ENCODE peak calls at places on chromosomes 2 and 18, in seven cellular contexts. One of them, this sample, is unnamed.
A peak's percentile ranks its signal among the peaks of the same experiment; 100 is the strongest.

GRCh38 chr2:28654981-28655322 is 96.7 kb upstream of the PPP1CB start:
- DNase-seq in caudate nucleus: no peak
- DNase-seq in pulmonary artery endothelial cell: no peak
- DNase-seq in posterior cingulate gyrus: no peak
- DNase-seq in activated naive CD8-positive, alpha-beta T cell treated with anti-CD3 and anti-CD28 coated beads, Interleukin-2, amount 50 U/mL, for 24 hours: no peak
- DNase-seq in spleen: no peak
- DNase-seq in endothelial cell of umbilical vein: no peak
- DNase-seq in this sample: no peak

GRCh38 chr2:71894266-71894665 is 253.4 kb downstream of the CYP26B1 start:
- DNase-seq in caudate nucleus: no peak
- DNase-seq in pulmonary artery endothelial cell: no peak
- DNase-seq in posterior cingulate gyrus: no peak
- DNase-seq in activated naive CD8-positive, alpha-beta T cell treated with anti-CD3 and anti-CD28 coated beads, Interleukin-2, amount 50 U/mL, for 24 hours: no peak
- DNase-seq in spleen: peak; percentile 39
- DNase-seq in endothelial cell of umbilical vein: no peak
- DNase-seq in this sample: no peak

GRCh38 chr2:23681356-23682140 is 245.4 kb downstream of the ATAD2B start:
- DNase-seq in caudate nucleus: no peak
- DNase-seq in pulmonary artery endothelial cell: no peak
- DNase-seq in posterior cingulate gyrus: no peak
- DNase-seq in activated naive CD8-positive, alpha-beta T cell treated with anti-CD3 and anti-CD28 coated beads, Interleukin-2, amount 50 U/mL, for 24 hours: no peak
- DNase-seq in spleen: no peak
- DNase-seq in endothelial cell of umbilical vein: no peak
- DNase-seq in this sample: no peak

GRCh38 chr2:11967946-11968465 is 221.6 kb downstream of the LPIN1 start:
- DNase-seq in caudate nucleus: no peak
- DNase-seq in pulmonary artery endothelial cell: no peak
- DNase-seq in posterior cingulate gyrus: no peak
- DNase-seq in activated naive CD8-positive, alpha-beta T cell treated with anti-CD3 and anti-CD28 coated beads, Interleukin-2, amount 50 U/mL, for 24 hours: no peak
- DNase-seq in spleen: no peak
- DNase-seq in endothelial cell of umbilical vein: no peak
- DNase-seq in this sample: peak; percentile 23

GRCh38 chr2:109531896-109532727 is 81.7 kb downstream of the SEPTIN10 start:
- DNase-seq in caudate nucleus: no peak
- DNase-seq in pulmonary artery endothelial cell: no peak
- DNase-seq in posterior cingulate gyrus: no peak
- DNase-seq in activated naive CD8-positive, alpha-beta T cell treated with anti-CD3 and anti-CD28 coated beads, Interleukin-2, amount 50 U/mL, for 24 hours: no peak
- DNase-seq in spleen: peak; percentile 51
- DNase-seq in endothelial cell of umbilical vein: no peak
- DNase-seq in this sample: no peak

GRCh38 chr2:109679627-109680026 is 65.5 kb downstream of the SOWAHC start:
- DNase-seq in caudate nucleus: no peak
- DNase-seq in pulmonary artery endothelial cell: no peak
- DNase-seq in posterior cingulate gyrus: no peak
- DNase-seq in activated naive CD8-positive, alpha-beta T cell treated with anti-CD3 and anti-CD28 coated beads, Interleukin-2, amount 50 U/mL, for 24 hours: no peak
- DNase-seq in spleen: no peak
- DNase-seq in endothelial cell of umbilical vein: no peak
- DNase-seq in this sample: no peak

GRCh38 chr2:43391877-43392214 is 165.4 kb upstream of the ZFP36L2 start:
- DNase-seq in caudate nucleus: no peak
- DNase-seq in pulmonary artery endothelial cell: no peak
- DNase-seq in posterior cingulate gyrus: no peak
- DNase-seq in activated naive CD8-positive, alpha-beta T cell treated with anti-CD3 and anti-CD28 coated beads, Interleukin-2, amount 50 U/mL, for 24 hours: no peak
- DNase-seq in spleen: no peak
- DNase-seq in endothelial cell of umbilical vein: peak; percentile 79
- DNase-seq in this sample: peak; percentile 32

GRCh38 chr2:142536501-142536900 is 341.0 kb upstream of the KYNU start:
- DNase-seq in caudate nucleus: no peak
- DNase-seq in pulmonary artery endothelial cell: no peak
- DNase-seq in posterior cingulate gyrus: no peak
- DNase-seq in activated naive CD8-positive, alpha-beta T cell treated with anti-CD3 and anti-CD28 coated beads, Interleukin-2, amount 50 U/mL, for 24 hours: no peak
- DNase-seq in spleen: no peak
- DNase-seq in endothelial cell of umbilical vein: no peak
- DNase-seq in this sample: no peak

GRCh38 chr18:30698571-30698970 is 344.0 kb downstream of the DSC3 start:
- DNase-seq in caudate nucleus: no peak
- DNase-seq in pulmonary artery endothelial cell: no peak
- DNase-seq in posterior cingulate gyrus: no peak
- DNase-seq in activated naive CD8-positive, alpha-beta T cell treated with anti-CD3 and anti-CD28 coated beads, Interleukin-2, amount 50 U/mL, for 24 hours: no peak
- DNase-seq in spleen: no peak
- DNase-seq in endothelial cell of umbilical vein: no peak
- DNase-seq in this sample: no peak

GRCh38 chr18:55419939-55420664 is 167.9 kb downstream of the TCF4 start:
- DNase-seq in caudate nucleus: no peak
- DNase-seq in pulmonary artery endothelial cell: no peak
- DNase-seq in posterior cingulate gyrus: no peak
- DNase-seq in activated naive CD8-positive, alpha-beta T cell treated with anti-CD3 and anti-CD28 coated beads, Interleukin-2, amount 50 U/mL, for 24 hours: no peak
- DNase-seq in spleen: no peak
- DNase-seq in endothelial cell of umbilical vein: peak; percentile 57
- DNase-seq in this sample: peak; percentile 63

GRCh38 chr2:19532797-19533196 is 174.4 kb upstream of the OSR1 start:
- DNase-seq in caudate nucleus: no peak
- DNase-seq in pulmonary artery endothelial cell: no peak
- DNase-seq in posterior cingulate gyrus: no peak
- DNase-seq in activated naive CD8-positive, alpha-beta T cell treated with anti-CD3 and anti-CD28 coated beads, Interleukin-2, amount 50 U/mL, for 24 hours: no peak
- DNase-seq in spleen: no peak
- DNase-seq in endothelial cell of umbilical vein: no peak
- DNase-seq in this sample: peak; percentile 10

GRCh38 chr2:134676960-134677359 is 41.8 kb downstream of the TMEM163 start:
- DNase-seq in caudate nucleus: no peak
- DNase-seq in pulmonary artery endothelial cell: no peak
- DNase-seq in posterior cingulate gyrus: no peak
- DNase-seq in activated naive CD8-positive, alpha-beta T cell treated with anti-CD3 and anti-CD28 coated beads, Interleukin-2, amount 50 U/mL, for 24 hours: peak; percentile 22
- DNase-seq in spleen: no peak
- DNase-seq in endothelial cell of umbilical vein: no peak
- DNase-seq in this sample: no peak

GRCh38 chr2:227653419-227653818 is 13.2 kb upstream of the SCYGR5 start:
- DNase-seq in caudate nucleus: no peak
- DNase-seq in pulmonary artery endothelial cell: no peak
- DNase-seq in posterior cingulate gyrus: no peak
- DNase-seq in activated naive CD8-positive, alpha-beta T cell treated with anti-CD3 and anti-CD28 coated beads, Interleukin-2, amount 50 U/mL, for 24 hours: no peak
- DNase-seq in spleen: no peak
- DNase-seq in endothelial cell of umbilical vein: no peak
- DNase-seq in this sample: peak; percentile 3

GRCh38 chr18:74395630-74396251 is 61.4 kb downstream of the DIPK1C start:
- DNase-seq in caudate nucleus: no peak
- DNase-seq in pulmonary artery endothelial cell: no peak
- DNase-seq in posterior cingulate gyrus: no peak
- DNase-seq in activated naive CD8-positive, alpha-beta T cell treated with anti-CD3 and anti-CD28 coated beads, Interleukin-2, amount 50 U/mL, for 24 hours: no peak
- DNase-seq in spleen: no peak
- DNase-seq in endothelial cell of umbilical vein: no peak
- DNase-seq in this sample: peak; percentile 18

GRCh38 chr2:152189622-152190495 is 14.3 kb upstream of the STAM2 start:
- DNase-seq in caudate nucleus: no peak
- DNase-seq in pulmonary artery endothelial cell: peak; percentile 29
- DNase-seq in posterior cingulate gyrus: no peak
- DNase-seq in activated naive CD8-positive, alpha-beta T cell treated with anti-CD3 and anti-CD28 coated beads, Interleukin-2, amount 50 U/mL, for 24 hours: no peak
- DNase-seq in spleen: no peak
- DNase-seq in endothelial cell of umbilical vein: peak; percentile 71
- DNase-seq in this sample: peak; percentile 84

GRCh38 chr18:48777737-48778111 is 173.0 kb downstream of the SMAD7 start:
- DNase-seq in caudate nucleus: no peak
- DNase-seq in pulmonary artery endothelial cell: no peak
- DNase-seq in posterior cingulate gyrus: no peak
- DNase-seq in activated naive CD8-positive, alpha-beta T cell treated with anti-CD3 and anti-CD28 coated beads, Interleukin-2, amount 50 U/mL, for 24 hours: no peak
- DNase-seq in spleen: no peak
- DNase-seq in endothelial cell of umbilical vein: no peak
- DNase-seq in this sample: no peak

GRCh38 chr18:54558609-54559585 is 32.1 kb upstream of the DYNAP start:
- DNase-seq in caudate nucleus: no peak
- DNase-seq in pulmonary artery endothelial cell: no peak
- DNase-seq in posterior cingulate gyrus: no peak
- DNase-seq in activated naive CD8-positive, alpha-beta T cell treated with anti-CD3 and anti-CD28 coated beads, Interleukin-2, amount 50 U/mL, for 24 hours: no peak
- DNase-seq in spleen: no peak
- DNase-seq in endothelial cell of umbilical vein: peak; percentile 25
- DNase-seq in this sample: peak; percentile 34

GRCh38 chr18:8858888-8859511 is 153.6 kb downstream of the MTCL1 start:
- DNase-seq in caudate nucleus: no peak
- DNase-seq in pulmonary artery endothelial cell: no peak
- DNase-seq in posterior cingulate gyrus: no peak
- DNase-seq in activated naive CD8-positive, alpha-beta T cell treated with anti-CD3 and anti-CD28 coated beads, Interleukin-2, amount 50 U/mL, for 24 hours: no peak
- DNase-seq in spleen: no peak
- DNase-seq in endothelial cell of umbilical vein: no peak
- DNase-seq in this sample: peak; percentile 62

GRCh38 chr2:79114797-79115494 is 5.3 kb upstream of the REG1A start:
- DNase-seq in caudate nucleus: no peak
- DNase-seq in pulmonary artery endothelial cell: no peak
- DNase-seq in posterior cingulate gyrus: no peak
- DNase-seq in activated naive CD8-positive, alpha-beta T cell treated with anti-CD3 and anti-CD28 coated beads, Interleukin-2, amount 50 U/mL, for 24 hours: no peak
- DNase-seq in spleen: no peak
- DNase-seq in endothelial cell of umbilical vein: no peak
- DNase-seq in this sample: no peak

GRCh38 chr2:157444643-157445040 is 753 bp upstream of the CYTIP start:
- DNase-seq in caudate nucleus: no peak
- DNase-seq in pulmonary artery endothelial cell: no peak
- DNase-seq in posterior cingulate gyrus: no peak
- DNase-seq in activated naive CD8-positive, alpha-beta T cell treated with anti-CD3 and anti-CD28 coated beads, Interleukin-2, amount 50 U/mL, for 24 hours: no peak
- DNase-seq in spleen: peak; percentile 71
- DNase-seq in endothelial cell of umbilical vein: no peak
- DNase-seq in this sample: no peak

GRCh38 chr2:42878581-42878980 is 86.2 kb upstream of the HAAO start:
- DNase-seq in caudate nucleus: no peak
- DNase-seq in pulmonary artery endothelial cell: no peak
- DNase-seq in posterior cingulate gyrus: no peak
- DNase-seq in activated naive CD8-positive, alpha-beta T cell treated with anti-CD3 and anti-CD28 coated beads, Interleukin-2, amount 50 U/mL, for 24 hours: peak; percentile 25
- DNase-seq in spleen: no peak
- DNase-seq in endothelial cell of umbilical vein: peak; percentile 16
- DNase-seq in this sample: no peak

GRCh38 chr2:199747427-199747826 is 103.6 kb downstream of the FTCDNL1 start:
- DNase-seq in caudate nucleus: no peak
- DNase-seq in pulmonary artery endothelial cell: no peak
- DNase-seq in posterior cingulate gyrus: no peak
- DNase-seq in activated naive CD8-positive, alpha-beta T cell treated with anti-CD3 and anti-CD28 coated beads, Interleukin-2, amount 50 U/mL, for 24 hours: no peak
- DNase-seq in spleen: no peak
- DNase-seq in endothelial cell of umbilical vein: no peak
- DNase-seq in this sample: no peak

GRCh38 chr18:49573835-49574234 is 12.0 kb downstream of the LIPG start:
- DNase-seq in caudate nucleus: no peak
- DNase-seq in pulmonary artery endothelial cell: no peak
- DNase-seq in posterior cingulate gyrus: no peak
- DNase-seq in activated naive CD8-positive, alpha-beta T cell treated with anti-CD3 and anti-CD28 coated beads, Interleukin-2, amount 50 U/mL, for 24 hours: no peak
- DNase-seq in spleen: no peak
- DNase-seq in endothelial cell of umbilical vein: no peak
- DNase-seq in this sample: no peak

GRCh38 chr2:158928965-158929364 is 39.5 kb upstream of the TANC1 start:
- DNase-seq in caudate nucleus: no peak
- DNase-seq in pulmonary artery endothelial cell: no peak
- DNase-seq in posterior cingulate gyrus: no peak
- DNase-seq in activated naive CD8-positive, alpha-beta T cell treated with anti-CD3 and anti-CD28 coated beads, Interleukin-2, amount 50 U/mL, for 24 hours: no peak
- DNase-seq in spleen: no peak
- DNase-seq in endothelial cell of umbilical vein: no peak
- DNase-seq in this sample: no peak

GRCh38 chr2:101106453-101107181 is 44.6 kb downstream of the TBC1D8 start:
- DNase-seq in caudate nucleus: no peak
- DNase-seq in pulmonary artery endothelial cell: no peak
- DNase-seq in posterior cingulate gyrus: no peak
- DNase-seq in activated naive CD8-positive, alpha-beta T cell treated with anti-CD3 and anti-CD28 coated beads, Interleukin-2, amount 50 U/mL, for 24 hours: no peak
- DNase-seq in spleen: no peak
- DNase-seq in endothelial cell of umbilical vein: peak; percentile 74
- DNase-seq in this sample: no peak

GRCh38 chr2:241703128-241703604 is 1.3 kb downstream of the ING5 start:
- DNase-seq in caudate nucleus: no peak
- DNase-seq in pulmonary artery endothelial cell: no peak
- DNase-seq in posterior cingulate gyrus: no peak
- DNase-seq in activated naive CD8-positive, alpha-beta T cell treated with anti-CD3 and anti-CD28 coated beads, Interleukin-2, amount 50 U/mL, for 24 hours: no peak
- DNase-seq in spleen: no peak
- DNase-seq in endothelial cell of umbilical vein: peak; percentile 10
- DNase-seq in this sample: peak; percentile 30

GRCh38 chr18:3664563-3665178 is 214.7 kb downstream of the TGIF1 start:
- DNase-seq in caudate nucleus: no peak
- DNase-seq in pulmonary artery endothelial cell: no peak
- DNase-seq in posterior cingulate gyrus: no peak
- DNase-seq in activated naive CD8-positive, alpha-beta T cell treated with anti-CD3 and anti-CD28 coated beads, Interleukin-2, amount 50 U/mL, for 24 hours: no peak
- DNase-seq in spleen: no peak
- DNase-seq in endothelial cell of umbilical vein: no peak
- DNase-seq in this sample: no peak

GRCh38 chr18:45355944-45356520 is 259.2 kb upstream of the SLC14A2 start:
- DNase-seq in caudate nucleus: no peak
- DNase-seq in pulmonary artery endothelial cell: no peak
- DNase-seq in posterior cingulate gyrus: no peak
- DNase-seq in activated naive CD8-positive, alpha-beta T cell treated with anti-CD3 and anti-CD28 coated beads, Interleukin-2, amount 50 U/mL, for 24 hours: no peak
- DNase-seq in spleen: no peak
- DNase-seq in endothelial cell of umbilical vein: no peak
- DNase-seq in this sample: peak; percentile 7

GRCh38 chr2:161044095-161044874 is 115.9 kb upstream of the TANK start:
- DNase-seq in caudate nucleus: no peak
- DNase-seq in pulmonary artery endothelial cell: no peak
- DNase-seq in posterior cingulate gyrus: no peak
- DNase-seq in activated naive CD8-positive, alpha-beta T cell treated with anti-CD3 and anti-CD28 coated beads, Interleukin-2, amount 50 U/mL, for 24 hours: no peak
- DNase-seq in spleen: no peak
- DNase-seq in endothelial cell of umbilical vein: no peak
- DNase-seq in this sample: peak; percentile 61

GRCh38 chr18:78805840-78806239 is 173.8 kb upstream of the SALL3 start:
- DNase-seq in caudate nucleus: no peak
- DNase-seq in pulmonary artery endothelial cell: no peak
- DNase-seq in posterior cingulate gyrus: no peak
- DNase-seq in activated naive CD8-positive, alpha-beta T cell treated with anti-CD3 and anti-CD28 coated beads, Interleukin-2, amount 50 U/mL, for 24 hours: no peak
- DNase-seq in spleen: peak; percentile 44
- DNase-seq in endothelial cell of umbilical vein: no peak
- DNase-seq in this sample: no peak

GRCh38 chr18:26549103-26549485 is 741 bp upstream of the KCTD1 start:
- DNase-seq in caudate nucleus: no peak
- DNase-seq in pulmonary artery endothelial cell: no peak
- DNase-seq in posterior cingulate gyrus: peak; percentile 16
- DNase-seq in activated naive CD8-positive, alpha-beta T cell treated with anti-CD3 and anti-CD28 coated beads, Interleukin-2, amount 50 U/mL, for 24 hours: peak; percentile 11
- DNase-seq in spleen: peak; percentile 80
- DNase-seq in endothelial cell of umbilical vein: peak; percentile 41
- DNase-seq in this sample: peak; percentile 42

GRCh38 chr2:37376421-37377186 is 32.2 kb downstream of the QPCT start:
- DNase-seq in caudate nucleus: no peak
- DNase-seq in pulmonary artery endothelial cell: peak; percentile 47
- DNase-seq in posterior cingulate gyrus: no peak
- DNase-seq in activated naive CD8-positive, alpha-beta T cell treated with anti-CD3 and anti-CD28 coated beads, Interleukin-2, amount 50 U/mL, for 24 hours: no peak
- DNase-seq in spleen: no peak
- DNase-seq in endothelial cell of umbilical vein: no peak
- DNase-seq in this sample: peak; percentile 93

GRCh38 chr18:65516209-65516608 is 234.6 kb upstream of the CDH7 start:
- DNase-seq in caudate nucleus: no peak
- DNase-seq in pulmonary artery endothelial cell: no peak
- DNase-seq in posterior cingulate gyrus: no peak
- DNase-seq in activated naive CD8-positive, alpha-beta T cell treated with anti-CD3 and anti-CD28 coated beads, Interleukin-2, amount 50 U/mL, for 24 hours: no peak
- DNase-seq in spleen: no peak
- DNase-seq in endothelial cell of umbilical vein: no peak
- DNase-seq in this sample: no peak

GRCh38 chr2:197140045-197140444 is 170.5 kb downstream of the ANKRD44 start:
- DNase-seq in caudate nucleus: no peak
- DNase-seq in pulmonary artery endothelial cell: no peak
- DNase-seq in posterior cingulate gyrus: no peak
- DNase-seq in activated naive CD8-positive, alpha-beta T cell treated with anti-CD3 and anti-CD28 coated beads, Interleukin-2, amount 50 U/mL, for 24 hours: no peak
- DNase-seq in spleen: no peak
- DNase-seq in endothelial cell of umbilical vein: no peak
- DNase-seq in this sample: no peak

GRCh38 chr2:216546646-216547403 is 48.2 kb downstream of the RPL37A start:
- DNase-seq in caudate nucleus: no peak
- DNase-seq in pulmonary artery endothelial cell: no peak
- DNase-seq in posterior cingulate gyrus: no peak
- DNase-seq in activated naive CD8-positive, alpha-beta T cell treated with anti-CD3 and anti-CD28 coated beads, Interleukin-2, amount 50 U/mL, for 24 hours: no peak
- DNase-seq in spleen: no peak
- DNase-seq in endothelial cell of umbilical vein: no peak
- DNase-seq in this sample: peak; percentile 64

GRCh38 chr2:64062840-64063239 is 43.6 kb upstream of the VPS54 start:
- DNase-seq in caudate nucleus: no peak
- DNase-seq in pulmonary artery endothelial cell: no peak
- DNase-seq in posterior cingulate gyrus: no peak
- DNase-seq in activated naive CD8-positive, alpha-beta T cell treated with anti-CD3 and anti-CD28 coated beads, Interleukin-2, amount 50 U/mL, for 24 hours: no peak
- DNase-seq in spleen: no peak
- DNase-seq in endothelial cell of umbilical vein: peak; percentile 65
- DNase-seq in this sample: peak; percentile 59

GRCh38 chr2:107091163-107091864 is 205.3 kb upstream of the ST6GAL2 start:
- DNase-seq in caudate nucleus: no peak
- DNase-seq in pulmonary artery endothelial cell: no peak
- DNase-seq in posterior cingulate gyrus: no peak
- DNase-seq in activated naive CD8-positive, alpha-beta T cell treated with anti-CD3 and anti-CD28 coated beads, Interleukin-2, amount 50 U/mL, for 24 hours: no peak
- DNase-seq in spleen: no peak
- DNase-seq in endothelial cell of umbilical vein: no peak
- DNase-seq in this sample: no peak

GRCh38 chr2:238113611-238114010 is 13.5 kb downstream of the ESPNL start:
- DNase-seq in caudate nucleus: no peak
- DNase-seq in pulmonary artery endothelial cell: no peak
- DNase-seq in posterior cingulate gyrus: no peak
- DNase-seq in activated naive CD8-positive, alpha-beta T cell treated with anti-CD3 and anti-CD28 coated beads, Interleukin-2, amount 50 U/mL, for 24 hours: no peak
- DNase-seq in spleen: peak; percentile 31
- DNase-seq in endothelial cell of umbilical vein: no peak
- DNase-seq in this sample: no peak